ENCODE peak calls at places on chromosome 13, in six cellular contexts. H is mesothelial cell of epicardium, G is natural killer cell, U is IMR-90, N is A549, E is heart right ventricle. Q is an unnamed sample.

GRCh38 chr13:44312898-44313551 is 60.6 kb upstream of the SERP2 start:
- DNase-seq in H (no peak), U (peak; percentile 95), N (peak; percentile 14), E (no peak), G (no peak), Q (no peak)

GRCh38 chr13:20291037-20291436 is 58.9 kb upstream of the GJB6 start:
- DNase-seq in H (no peak), U (no peak), E (no peak), N (no peak), G (no peak), Q (no peak)

GRCh38 chr13:64912141-64912540 is 2318.0 kb downstream of the PCDH9 start:
- DNase-seq in E (no peak), U (peak; percentile 83), N (no peak), G (no peak), H (no peak), Q (no peak)

GRCh38 chr13:103466761-103467160 is 400.5 kb upstream of the SLC10A2 start:
- DNase-seq in H (no peak), E (no peak), G (no peak), U (no peak), N (no peak), Q (no peak)

GRCh38 chr13:51417716-51418115 is 35.1 kb downstream of the INTS6 start:
- DNase-seq in E (no peak), N (no peak), H (no peak), G (no peak), U (no peak), Q (no peak)

GRCh38 chr13:110872034-110872767 is 42.7 kb downstream of the ANKRD10 start:
- DNase-seq in E (no peak), G (no peak), N (no peak), H (no peak), U (no peak), Q (no peak)

GRCh38 chr13:94128430-94128829 is 351.1 kb downstream of the DCT start:
- DNase-seq in E (peak; percentile 38), H (no peak), G (no peak), U (no peak), N (no peak), Q (no peak)

GRCh38 chr13:72886272-72887062 is 104.5 kb downstream of the PIBF1 start:
- DNase-seq in H (no peak), G (no peak), E (no peak), N (no peak), U (peak; percentile 30), Q (no peak)

GRCh38 chr13:109644956-109645355 is 141.4 kb downstream of the IRS2 start:
- DNase-seq in H (no peak), U (no peak), G (no peak), N (no peak), E (no peak), Q (no peak)

GRCh38 chr13:28885191-28885590 is 65.1 kb downstream of the MTUS2 start:
- DNase-seq in H (no peak), E (no peak), N (no peak), G (no peak), U (no peak), Q (no peak)

GRCh38 chr13:96744665-96745331 is 249.5 kb downstream of the OXGR1 start:
- DNase-seq in H (no peak), G (no peak), N (no peak), U (no peak), E (no peak), Q (no peak)

GRCh38 chr13:24308068-24308445 is 1.3 kb upstream of the C1QTNF9 start:
- DNase-seq in N (no peak), E (no peak), G (no peak), U (no peak), H (no peak), Q (no peak)

GRCh38 chr13:27131906-27132305 is 39.7 kb downstream of the USP12 start:
- DNase-seq in H (no peak), U (no peak), N (no peak), G (no peak), E (no peak), Q (no peak)

GRCh38 chr13:24124789-24125476 is 35.6 kb upstream of the SPATA13 start:
- DNase-seq in G (no peak), E (peak; percentile 9), U (peak; percentile 28), H (no peak), N (no peak), Q (no peak)

GRCh38 chr13:29702912-29703351 is 107.4 kb upstream of the SLC7A1 start:
- DNase-seq in N (no peak), U (peak; percentile 69), H (no peak), E (peak; percentile 39), G (no peak), Q (no peak)

GRCh38 chr13:111449041-111449440 is 128.6 kb downstream of the TEX29 start:
- DNase-seq in N (no peak), G (no peak), H (no peak), U (no peak), E (no peak), Q (no peak)

GRCh38 chr13:110538632-110539031 is 22.9 kb downstream of the RAB20 start:
- DNase-seq in N (no peak), G (no peak), H (no peak), E (peak; percentile 87), U (no peak), Q (no peak)

GRCh38 chr13:80921971-80922370 is 581.0 kb upstream of the SPRY2 start:
- DNase-seq in N (no peak), G (no peak), E (no peak), H (no peak), U (no peak), Q (no peak)

GRCh38 chr13:93460005-93460404 is 233.4 kb downstream of the GPC6 start:
- DNase-seq in H (no peak), G (no peak), N (no peak), E (no peak), U (no peak), Q (no peak)

GRCh38 chr13:26721251-26721939 is 39.2 kb downstream of the GPR12 start:
- DNase-seq in G (no peak), U (no peak), E (no peak), N (no peak), H (no peak), Q (no peak)

GRCh38 chr13:113129921-113130750 is 7.5 kb downstream of the F10 start:
- DNase-seq in E (no peak), U (no peak), H (peak; percentile 17), G (no peak), N (no peak), Q (no peak)

GRCh38 chr13:52868190-52868589 is 19.8 kb upstream of the PCDH8 start:
- DNase-seq in U (no peak), E (no peak), G (no peak), H (no peak), N (no peak), Q (no peak)

GRCh38 chr13:52862358-52863206 is 14.1 kb upstream of the PCDH8 start:
- DNase-seq in N (peak; percentile 23), E (no peak), H (no peak), U (no peak), G (no peak), Q (no peak)
- TF ChIP-seq CTCF in N (peak; percentile 33), E (peak; percentile 35), H (peak; percentile 72), U (peak; percentile 34), G (peak; percentile 39), Q (peak; percentile 68)

GRCh38 chr13:90968510-90968909 is 379.0 kb upstream of the MIR17HG start:
- DNase-seq in N (peak; percentile 33), H (no peak), U (no peak), G (no peak), E (no peak), Q (no peak)
- TF ChIP-seq CTCF in N (peak; percentile 65), H (no peak), U (no peak), G (no peak), E (peak; percentile 18), Q (peak; percentile 53)

GRCh38 chr13:97849305-97849704 is 104.2 kb upstream of the IPO5 start:
- DNase-seq in H (no peak), G (no peak), U (peak; percentile 52), E (no peak), N (peak; percentile 13), Q (no peak)
- TF ChIP-seq CTCF in H (no peak), G (no peak), U (peak; percentile 58), E (no peak), N (peak; percentile 53), Q (peak; percentile 14)

GRCh38 chr13:42148538-42148937 is 100.1 kb downstream of the DGKH start:
- DNase-seq in G (no peak), E (no peak), U (no peak), N (no peak), H (no peak), Q (no peak)

GRCh38 chr13:42151781-42152180 is 103.3 kb downstream of the DGKH start:
- DNase-seq in H (no peak), G (no peak), E (no peak), U (no peak), N (no peak), Q (no peak)

GRCh38 chr13:42140494-42140893 is 92.0 kb downstream of the DGKH start:
- DNase-seq in U (no peak), N (no peak), H (no peak), G (no peak), E (no peak), Q (no peak)

GRCh38 chr13:42146359-42146758 is 97.9 kb downstream of the DGKH start:
- DNase-seq in U (no peak), N (no peak), E (no peak), H (no peak), G (no peak), Q (no peak)
- TF ChIP-seq CTCF in U (no peak), N (no peak), E (no peak), H (no peak), G (no peak), Q (no peak)

GRCh38 chr13:41461527-41462124 is 4.3 kb downstream of the RGCC start:
- DNase-seq in E (no peak), N (no peak), H (no peak), U (no peak), G (no peak), Q (no peak)

GRCh38 chr13:41462427-41462826 is 5.1 kb downstream of the RGCC start:
- DNase-seq in U (no peak), H (no peak), E (no peak), G (no peak), N (no peak), Q (no peak)

GRCh38 chr13:41465215-41465907 is 8.0 kb downstream of the RGCC start:
- DNase-seq in E (peak; percentile 66), U (peak; percentile 94), H (no peak), G (peak; percentile 79), N (no peak), Q (no peak)

GRCh38 chr13:41465965-41466364 is 8.6 kb downstream of the RGCC start:
- DNase-seq in E (no peak), G (no peak), U (no peak), N (no peak), H (no peak), Q (no peak)

GRCh38 chr13:41463823-41464602 is 6.7 kb downstream of the RGCC start:
- DNase-seq in H (no peak), N (no peak), E (no peak), G (no peak), U (no peak), Q (no peak)
- TF ChIP-seq CTCF in H (no peak), N (no peak), E (no peak), G (no peak), U (no peak), Q (no peak)